ENCODE peak calls at places on chromosomes 3 and 15, in seven cellular contexts. One of them, this sample, is unnamed.

GRCh38 chr3:133426721-133427120 is 26.9 kb downstream of the BFSP2 start:
- DNase-seq in body of pancreas: no peak
- DNase-seq in sigmoid colon: no peak
- DNase-seq in endothelial cell of umbilical vein: no peak
- DNase-seq in mesendoderm: no peak
- DNase-seq in suprapubic skin: no peak
- DNase-seq in Panc1: no peak
- DNase-seq in this sample: no peak

GRCh38 chr3:95297586-95297985 is 1234.7 kb downstream of the NSUN3 start:
- DNase-seq in body of pancreas: no peak
- DNase-seq in sigmoid colon: no peak
- DNase-seq in endothelial cell of umbilical vein: no peak
- DNase-seq in mesendoderm: no peak
- DNase-seq in suprapubic skin: no peak
- DNase-seq in Panc1: no peak
- DNase-seq in this sample: no peak

GRCh38 chr3:185460719-185461350 is 38.0 kb downstream of the TMEM41A start:
- DNase-seq in body of pancreas: no peak
- DNase-seq in sigmoid colon: no peak
- DNase-seq in endothelial cell of umbilical vein: peak; percentile 37
- DNase-seq in mesendoderm: peak; percentile 28
- DNase-seq in suprapubic skin: no peak
- DNase-seq in Panc1: peak; percentile 32
- DNase-seq in this sample: no peak

GRCh38 chr3:74048686-74049085 is 423.9 kb upstream of the PDZRN3 start:
- DNase-seq in body of pancreas: no peak
- DNase-seq in sigmoid colon: no peak
- DNase-seq in endothelial cell of umbilical vein: peak; percentile 1
- DNase-seq in mesendoderm: no peak
- DNase-seq in suprapubic skin: no peak
- DNase-seq in Panc1: no peak
- DNase-seq in this sample: no peak

GRCh38 chr3:41507336-41508062 is 308.2 kb downstream of the CTNNB1 start:
- DNase-seq in body of pancreas: no peak
- DNase-seq in sigmoid colon: no peak
- DNase-seq in endothelial cell of umbilical vein: no peak
- DNase-seq in mesendoderm: no peak
- DNase-seq in suprapubic skin: no peak
- DNase-seq in Panc1: no peak
- DNase-seq in this sample: no peak

GRCh38 chr3:121998030-121998580 is 23.9 kb downstream of the ILDR1 start:
- DNase-seq in body of pancreas: peak; percentile 38
- DNase-seq in sigmoid colon: no peak
- DNase-seq in endothelial cell of umbilical vein: peak; percentile 77
- DNase-seq in mesendoderm: no peak
- DNase-seq in suprapubic skin: no peak
- DNase-seq in Panc1: no peak
- DNase-seq in this sample: no peak

GRCh38 chr3:37891227-37891626 is 29.5 kb downstream of the CTDSPL start:
- DNase-seq in body of pancreas: peak; percentile 46
- DNase-seq in sigmoid colon: no peak
- DNase-seq in endothelial cell of umbilical vein: no peak
- DNase-seq in mesendoderm: no peak
- DNase-seq in suprapubic skin: no peak
- DNase-seq in Panc1: no peak
- DNase-seq in this sample: no peak

GRCh38 chr3:196969001-196969659 is 497 bp upstream of the PIGZ start:
- DNase-seq in body of pancreas: no peak
- DNase-seq in sigmoid colon: no peak
- DNase-seq in endothelial cell of umbilical vein: peak; percentile 25
- DNase-seq in mesendoderm: no peak
- DNase-seq in suprapubic skin: no peak
- DNase-seq in Panc1: no peak
- DNase-seq in this sample: no peak

GRCh38 chr3:32176989-32177701 is 61.3 kb upstream of the CMTM8 start:
- DNase-seq in body of pancreas: peak; percentile 67
- DNase-seq in sigmoid colon: no peak
- DNase-seq in endothelial cell of umbilical vein: peak; percentile 85
- DNase-seq in mesendoderm: peak; percentile 84
- DNase-seq in suprapubic skin: no peak
- DNase-seq in Panc1: peak; percentile 68
- DNase-seq in this sample: no peak

GRCh38 chr3:187696036-187696435 is 6.3 kb downstream of the RTP2 start:
- DNase-seq in body of pancreas: no peak
- DNase-seq in sigmoid colon: no peak
- DNase-seq in endothelial cell of umbilical vein: no peak
- DNase-seq in mesendoderm: no peak
- DNase-seq in suprapubic skin: no peak
- DNase-seq in Panc1: no peak
- DNase-seq in this sample: no peak

GRCh38 chr3:156535162-156535627 is 19.7 kb downstream of the SSR3 start:
- DNase-seq in body of pancreas: peak; percentile 86
- DNase-seq in sigmoid colon: peak; percentile 94
- DNase-seq in endothelial cell of umbilical vein: peak; percentile 94
- DNase-seq in mesendoderm: peak; percentile 94
- DNase-seq in suprapubic skin: no peak
- DNase-seq in Panc1: no peak
- DNase-seq in this sample: peak; percentile 82

GRCh38 chr3:108462899-108463298 is 47.5 kb downstream of the MYH15 start:
- DNase-seq in body of pancreas: no peak
- DNase-seq in sigmoid colon: no peak
- DNase-seq in endothelial cell of umbilical vein: no peak
- DNase-seq in mesendoderm: no peak
- DNase-seq in suprapubic skin: no peak
- DNase-seq in Panc1: no peak
- DNase-seq in this sample: no peak

GRCh38 chr15:32844118-32844711 is 126.4 kb downstream of the GREM1 start:
- DNase-seq in body of pancreas: no peak
- DNase-seq in sigmoid colon: no peak
- DNase-seq in endothelial cell of umbilical vein: peak; percentile 51
- DNase-seq in mesendoderm: peak; percentile 56
- DNase-seq in suprapubic skin: no peak
- DNase-seq in Panc1: no peak
- DNase-seq in this sample: no peak

GRCh38 chr3:184110316-184110725 is 13.5 kb downstream of the HTR3E start:
- DNase-seq in body of pancreas: peak; percentile 2
- DNase-seq in sigmoid colon: no peak
- DNase-seq in endothelial cell of umbilical vein: no peak
- DNase-seq in mesendoderm: peak; percentile 69
- DNase-seq in suprapubic skin: no peak
- DNase-seq in Panc1: peak; percentile 71
- DNase-seq in this sample: no peak

GRCh38 chr3:143763568-143764162 is 84.6 kb downstream of the SLC9A9 start:
- DNase-seq in body of pancreas: no peak
- DNase-seq in sigmoid colon: no peak
- DNase-seq in endothelial cell of umbilical vein: peak; percentile 38
- DNase-seq in mesendoderm: no peak
- DNase-seq in suprapubic skin: no peak
- DNase-seq in Panc1: no peak
- DNase-seq in this sample: no peak

DNA sequence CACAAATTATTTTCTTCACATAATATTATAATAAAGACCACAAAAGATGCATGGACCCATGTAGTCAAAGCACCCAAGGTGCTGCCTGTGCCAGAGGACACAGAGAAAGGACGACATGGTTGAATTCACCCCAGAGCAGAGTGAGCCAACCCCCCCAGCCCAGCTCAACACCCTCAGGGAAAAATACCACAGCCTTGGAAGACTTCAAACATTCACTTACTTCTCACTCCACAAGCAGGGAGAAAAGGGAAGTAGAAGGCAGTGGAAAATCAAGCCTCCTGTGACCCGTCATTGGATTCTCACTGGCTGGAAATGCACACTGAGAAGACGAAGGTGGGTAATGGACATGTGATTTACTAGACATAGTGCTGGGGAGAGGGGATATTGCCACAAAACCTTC is 70.8 kb downstream of the TAFA4 start:
- DNase-seq in body of pancreas: no peak
- DNase-seq in sigmoid colon: no peak
- DNase-seq in endothelial cell of umbilical vein: no peak
- DNase-seq in mesendoderm: peak; percentile 30
- DNase-seq in suprapubic skin: no peak
- DNase-seq in Panc1: no peak
- DNase-seq in this sample: no peak
- H3K27ac ChIP-seq in body of pancreas: no peak overlapping the region
- H3K27ac ChIP-seq in sigmoid colon: no peak overlapping the region
- H3K27ac ChIP-seq in endothelial cell of umbilical vein: no peak overlapping the region
- H3K27ac ChIP-seq in mesendoderm: no peak overlapping the region
- H3K27ac ChIP-seq in suprapubic skin: no peak overlapping the region
- H3K27ac ChIP-seq in Panc1: no peak overlapping the region
- H3K27ac ChIP-seq in this sample: no peak overlapping the region

GRCh38 chr15:63334821-63335220 is 46.8 kb downstream of the CA12 start:
- DNase-seq in body of pancreas: no peak
- DNase-seq in sigmoid colon: no peak
- DNase-seq in endothelial cell of umbilical vein: no peak
- DNase-seq in mesendoderm: no peak
- DNase-seq in suprapubic skin: no peak
- DNase-seq in Panc1: no peak
- DNase-seq in this sample: no peak
- H3K27ac ChIP-seq in body of pancreas: no peak overlapping the region
- H3K27ac ChIP-seq in sigmoid colon: no peak overlapping the region
- H3K27ac ChIP-seq in endothelial cell of umbilical vein: no peak overlapping the region
- H3K27ac ChIP-seq in mesendoderm: no peak overlapping the region
- H3K27ac ChIP-seq in suprapubic skin: no peak overlapping the region
- H3K27ac ChIP-seq in Panc1: no peak overlapping the region
- H3K27ac ChIP-seq in this sample: no peak overlapping the region

DNA sequence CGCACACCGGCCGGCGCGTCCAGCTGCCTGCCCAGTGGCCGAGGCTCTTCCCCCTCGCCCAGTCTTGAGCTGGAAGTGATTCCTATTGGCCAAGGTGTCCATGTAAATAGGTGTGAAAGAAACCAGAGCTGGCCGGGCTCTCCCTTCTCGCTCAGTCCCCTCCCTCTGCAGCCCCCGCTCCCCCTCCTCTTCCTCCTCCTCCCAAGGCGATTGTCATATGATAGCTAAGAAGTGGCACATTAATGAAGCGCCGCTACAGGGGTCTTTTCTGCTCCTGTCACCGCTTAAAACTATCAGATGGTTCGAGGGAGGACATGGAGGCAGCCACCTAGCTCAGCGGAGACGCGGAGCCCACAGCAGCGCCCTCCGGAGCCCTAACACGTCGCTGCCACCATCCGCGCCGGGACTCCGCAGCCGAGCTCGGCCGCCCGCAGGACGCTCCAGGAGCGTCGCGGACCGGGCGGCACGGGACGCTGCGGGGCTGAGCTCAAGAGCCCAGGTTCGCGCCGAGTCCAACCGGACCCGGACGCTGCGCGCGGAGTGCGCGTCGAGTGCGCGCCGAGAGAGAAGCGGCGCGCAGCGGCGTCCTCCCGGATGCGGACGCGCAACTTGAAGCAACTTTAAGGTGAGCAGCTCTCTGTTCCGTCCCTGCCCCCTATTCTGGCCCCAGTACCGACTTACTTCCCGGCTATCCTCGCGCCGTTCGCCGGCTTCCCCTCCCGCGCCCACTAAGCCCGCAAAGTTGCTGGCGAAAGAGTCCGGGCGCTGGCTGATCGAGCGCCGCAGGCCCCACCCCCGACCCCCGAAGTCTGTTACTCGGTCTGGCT is at the start of gene FOXB1:
- DNase-seq in body of pancreas: no peak
- DNase-seq in sigmoid colon: no peak
- DNase-seq in endothelial cell of umbilical vein: no peak
- DNase-seq in mesendoderm: peak; percentile 91
- DNase-seq in suprapubic skin: no peak
- DNase-seq in Panc1: no peak
- DNase-seq in this sample: no peak
- H3K27ac ChIP-seq in body of pancreas: no peak within 1 kb of the TSS
- H3K27ac ChIP-seq in sigmoid colon: no peak within 1 kb of the TSS
- H3K27ac ChIP-seq in endothelial cell of umbilical vein: no peak within 1 kb of the TSS
- H3K27ac ChIP-seq in mesendoderm: no peak within 1 kb of the TSS
- H3K27ac ChIP-seq in suprapubic skin: no peak within 1 kb of the TSS
- H3K27ac ChIP-seq in Panc1: no peak within 1 kb of the TSS
- H3K27ac ChIP-seq in this sample: no peak within 1 kb of the TSS

GRCh38 chr3:52492059-52492458 is 3.1 kb upstream of the STAB1 start:
- DNase-seq in body of pancreas: no peak
- DNase-seq in sigmoid colon: no peak
- DNase-seq in endothelial cell of umbilical vein: no peak
- DNase-seq in mesendoderm: no peak
- DNase-seq in suprapubic skin: no peak
- DNase-seq in Panc1: no peak
- DNase-seq in this sample: no peak
- H3K27ac ChIP-seq in body of pancreas: no peak overlapping the region
- H3K27ac ChIP-seq in sigmoid colon: no peak overlapping the region
- H3K27ac ChIP-seq in endothelial cell of umbilical vein: peak overlapping the region; percentile 4
- H3K27ac ChIP-seq in mesendoderm: no peak overlapping the region
- H3K27ac ChIP-seq in suprapubic skin: no peak overlapping the region
- H3K27ac ChIP-seq in Panc1: no peak overlapping the region
- H3K27ac ChIP-seq in this sample: no peak overlapping the region

GRCh38 chr15:70722266-70723123 is 40.9 kb downstream of the UACA start:
- DNase-seq in body of pancreas: no peak
- DNase-seq in sigmoid colon: no peak
- DNase-seq in endothelial cell of umbilical vein: peak; percentile 62
- DNase-seq in mesendoderm: peak; percentile 52
- DNase-seq in suprapubic skin: no peak
- DNase-seq in Panc1: no peak
- DNase-seq in this sample: no peak

GRCh38 chr15:70723124-70723427 is 40.3 kb downstream of the UACA start:
- DNase-seq in body of pancreas: no peak
- DNase-seq in sigmoid colon: no peak
- DNase-seq in endothelial cell of umbilical vein: no peak
- DNase-seq in mesendoderm: no peak
- DNase-seq in suprapubic skin: no peak
- DNase-seq in Panc1: no peak
- DNase-seq in this sample: no peak

GRCh38 chr15:70723927-70724326 is 39.4 kb downstream of the UACA start:
- DNase-seq in body of pancreas: no peak
- DNase-seq in sigmoid colon: no peak
- DNase-seq in endothelial cell of umbilical vein: no peak
- DNase-seq in mesendoderm: no peak
- DNase-seq in suprapubic skin: no peak
- DNase-seq in Panc1: no peak
- DNase-seq in this sample: no peak

GRCh38 chr15:70729164-70729563 is 34.2 kb downstream of the UACA start:
- DNase-seq in body of pancreas: no peak
- DNase-seq in sigmoid colon: no peak
- DNase-seq in endothelial cell of umbilical vein: no peak
- DNase-seq in mesendoderm: no peak
- DNase-seq in suprapubic skin: no peak
- DNase-seq in Panc1: no peak
- DNase-seq in this sample: no peak

GRCh38 chr15:70726753-70727152 is 36.6 kb downstream of the UACA start:
- DNase-seq in body of pancreas: no peak
- DNase-seq in sigmoid colon: no peak
- DNase-seq in endothelial cell of umbilical vein: no peak
- DNase-seq in mesendoderm: peak; percentile 48
- DNase-seq in suprapubic skin: no peak
- DNase-seq in Panc1: no peak
- DNase-seq in this sample: no peak
- H3K27ac ChIP-seq in body of pancreas: no peak overlapping the region
- H3K27ac ChIP-seq in sigmoid colon: no peak overlapping the region
- H3K27ac ChIP-seq in endothelial cell of umbilical vein: no peak overlapping the region
- H3K27ac ChIP-seq in mesendoderm: no peak overlapping the region
- H3K27ac ChIP-seq in suprapubic skin: no peak overlapping the region
- H3K27ac ChIP-seq in Panc1: peak overlapping the region; percentile 64
- H3K27ac ChIP-seq in this sample: no peak overlapping the region

This sample was measured in RWPE2.